ENCODE peak calls at places on chromosomes 6 and 20, in ten cellular contexts. One of them, this sample, is unnamed.

GRCh38 chr20:3162080-3162611 is 2.5 kb upstream of the FASTKD5 start:
- DNase-seq in CD8-positive, alpha-beta T cell: no peak
- DNase-seq in pancreas: peak; percentile 79
- DNase-seq in CD4-positive, alpha-beta T cell: no peak
- DNase-seq in body of pancreas: peak; percentile 71
- DNase-seq in cardiac muscle cell: no peak
- DNase-seq in psoas muscle: no peak
- DNase-seq in HCT116: no peak
- DNase-seq in dorsolateral prefrontal cortex: no peak
- DNase-seq in H9: no peak
- DNase-seq in this sample: no peak

GRCh38 chr6:84645000-84645399 is 119.4 kb downstream of the TBX18 start:
- DNase-seq in cardiac muscle cell: no peak
- DNase-seq in body of pancreas: no peak
- DNase-seq in dorsolateral prefrontal cortex: no peak
- DNase-seq in CD4-positive, alpha-beta T cell: no peak
- DNase-seq in HCT116: no peak
- DNase-seq in pancreas: no peak
- DNase-seq in psoas muscle: no peak
- DNase-seq in CD8-positive, alpha-beta T cell: no peak
- DNase-seq in H9: no peak
- DNase-seq in this sample: no peak

GRCh38 chr6:150203871-150204545 is 61.2 kb downstream of the PPP1R14C start:
- DNase-seq in HCT116: no peak
- DNase-seq in H9: no peak
- DNase-seq in psoas muscle: peak; percentile 60
- DNase-seq in dorsolateral prefrontal cortex: no peak
- DNase-seq in cardiac muscle cell: no peak
- DNase-seq in CD4-positive, alpha-beta T cell: no peak
- DNase-seq in body of pancreas: no peak
- DNase-seq in pancreas: no peak
- DNase-seq in CD8-positive, alpha-beta T cell: no peak
- DNase-seq in this sample: no peak

GRCh38 chr20:17938889-17939619 is 29.5 kb downstream of the SNX5 start:
- DNase-seq in HCT116: peak; percentile 22
- DNase-seq in CD8-positive, alpha-beta T cell: peak; percentile 75
- DNase-seq in body of pancreas: peak; percentile 79
- DNase-seq in pancreas: peak; percentile 77
- DNase-seq in H9: peak; percentile 86
- DNase-seq in CD4-positive, alpha-beta T cell: peak; percentile 37
- DNase-seq in psoas muscle: peak; percentile 80
- DNase-seq in cardiac muscle cell: peak; percentile 92
- DNase-seq in dorsolateral prefrontal cortex: peak; percentile 59
- DNase-seq in this sample: peak; percentile 79

GRCh38 chr6:137033828-137034227 is 10.9 kb downstream of the IL20RA start:
- DNase-seq in body of pancreas: no peak
- DNase-seq in HCT116: no peak
- DNase-seq in dorsolateral prefrontal cortex: no peak
- DNase-seq in CD8-positive, alpha-beta T cell: peak; percentile 61
- DNase-seq in pancreas: no peak
- DNase-seq in cardiac muscle cell: no peak
- DNase-seq in psoas muscle: no peak
- DNase-seq in H9: no peak
- DNase-seq in CD4-positive, alpha-beta T cell: peak; percentile 41
- DNase-seq in this sample: no peak

GRCh38 chr6:35084041-35084491 is 57.1 kb downstream of the TCP11 start:
- DNase-seq in dorsolateral prefrontal cortex: peak; percentile 48
- DNase-seq in CD8-positive, alpha-beta T cell: no peak
- DNase-seq in HCT116: no peak
- DNase-seq in body of pancreas: no peak
- DNase-seq in pancreas: peak; percentile 39
- DNase-seq in cardiac muscle cell: no peak
- DNase-seq in H9: no peak
- DNase-seq in psoas muscle: no peak
- DNase-seq in CD4-positive, alpha-beta T cell: no peak
- DNase-seq in this sample: no peak

GRCh38 chr6:16494781-16495180 is 256.4 kb downstream of the GMPR start:
- DNase-seq in psoas muscle: no peak
- DNase-seq in pancreas: no peak
- DNase-seq in H9: no peak
- DNase-seq in CD4-positive, alpha-beta T cell: no peak
- DNase-seq in CD8-positive, alpha-beta T cell: no peak
- DNase-seq in body of pancreas: peak; percentile 19
- DNase-seq in cardiac muscle cell: no peak
- DNase-seq in dorsolateral prefrontal cortex: no peak
- DNase-seq in HCT116: no peak
- DNase-seq in this sample: no peak

GRCh38 chr6:105179244-105180065 is at the start of gene POPDC3:
- DNase-seq in body of pancreas: peak; percentile 23
- DNase-seq in H9: peak; percentile 70
- DNase-seq in cardiac muscle cell: peak; percentile 77
- DNase-seq in CD4-positive, alpha-beta T cell: no peak
- DNase-seq in pancreas: peak; percentile 67
- DNase-seq in psoas muscle: peak; percentile 77
- DNase-seq in CD8-positive, alpha-beta T cell: no peak
- DNase-seq in HCT116: no peak
- DNase-seq in dorsolateral prefrontal cortex: peak; percentile 22
- DNase-seq in this sample: no peak

GRCh38 chr20:40868568-40869223 is 159.9 kb upstream of the TOP1 start:
- DNase-seq in dorsolateral prefrontal cortex: no peak
- DNase-seq in CD8-positive, alpha-beta T cell: no peak
- DNase-seq in body of pancreas: peak; percentile 24
- DNase-seq in H9: no peak
- DNase-seq in psoas muscle: no peak
- DNase-seq in pancreas: no peak
- DNase-seq in cardiac muscle cell: no peak
- DNase-seq in HCT116: no peak
- DNase-seq in CD4-positive, alpha-beta T cell: no peak
- DNase-seq in this sample: peak; percentile 29

GRCh38 chr20:46545077-46545826 is 5.2 kb downstream of the OCSTAMP start:
- DNase-seq in psoas muscle: no peak
- DNase-seq in HCT116: no peak
- DNase-seq in dorsolateral prefrontal cortex: no peak
- DNase-seq in H9: no peak
- DNase-seq in CD8-positive, alpha-beta T cell: no peak
- DNase-seq in CD4-positive, alpha-beta T cell: no peak
- DNase-seq in body of pancreas: no peak
- DNase-seq in cardiac muscle cell: no peak
- DNase-seq in pancreas: no peak
- DNase-seq in this sample: no peak

GRCh38 chr6:134416501-134417154 is 98.7 kb upstream of the SGK1 start:
- DNase-seq in dorsolateral prefrontal cortex: no peak
- DNase-seq in CD8-positive, alpha-beta T cell: no peak
- DNase-seq in CD4-positive, alpha-beta T cell: no peak
- DNase-seq in HCT116: no peak
- DNase-seq in pancreas: no peak
- DNase-seq in psoas muscle: no peak
- DNase-seq in H9: no peak
- DNase-seq in body of pancreas: no peak
- DNase-seq in cardiac muscle cell: no peak
- DNase-seq in this sample: no peak

GRCh38 chr6:20712011-20712410 is 177.8 kb downstream of the CDKAL1 start:
- DNase-seq in H9: no peak
- DNase-seq in body of pancreas: no peak
- DNase-seq in pancreas: no peak
- DNase-seq in cardiac muscle cell: no peak
- DNase-seq in dorsolateral prefrontal cortex: no peak
- DNase-seq in HCT116: no peak
- DNase-seq in CD4-positive, alpha-beta T cell: no peak
- DNase-seq in psoas muscle: no peak
- DNase-seq in CD8-positive, alpha-beta T cell: no peak
- DNase-seq in this sample: no peak

GRCh38 chr20:1287306-1287705 is 21.2 kb downstream of the SNPH start:
- DNase-seq in pancreas: no peak
- DNase-seq in H9: no peak
- DNase-seq in CD8-positive, alpha-beta T cell: no peak
- DNase-seq in cardiac muscle cell: no peak
- DNase-seq in CD4-positive, alpha-beta T cell: no peak
- DNase-seq in dorsolateral prefrontal cortex: no peak
- DNase-seq in HCT116: no peak
- DNase-seq in psoas muscle: no peak
- DNase-seq in body of pancreas: no peak
- DNase-seq in this sample: no peak

GRCh38 chr6:138410972-138411667 is 7.1 kb downstream of the HEBP2 start:
- DNase-seq in CD8-positive, alpha-beta T cell: no peak
- DNase-seq in body of pancreas: no peak
- DNase-seq in psoas muscle: no peak
- DNase-seq in H9: no peak
- DNase-seq in CD4-positive, alpha-beta T cell: no peak
- DNase-seq in pancreas: no peak
- DNase-seq in dorsolateral prefrontal cortex: no peak
- DNase-seq in HCT116: peak; percentile 16
- DNase-seq in cardiac muscle cell: no peak
- DNase-seq in this sample: no peak

GRCh38 chr20:14526891-14527290 is 189.5 kb upstream of the FLRT3 start:
- DNase-seq in H9: no peak
- DNase-seq in body of pancreas: no peak
- DNase-seq in dorsolateral prefrontal cortex: no peak
- DNase-seq in CD4-positive, alpha-beta T cell: no peak
- DNase-seq in cardiac muscle cell: no peak
- DNase-seq in HCT116: no peak
- DNase-seq in pancreas: peak; percentile 25
- DNase-seq in CD8-positive, alpha-beta T cell: no peak
- DNase-seq in psoas muscle: no peak
- DNase-seq in this sample: no peak

GRCh38 chr20:49627329-49627761 is 59.4 kb upstream of the PTGIS start:
- DNase-seq in pancreas: no peak
- DNase-seq in cardiac muscle cell: no peak
- DNase-seq in psoas muscle: no peak
- DNase-seq in HCT116: no peak
- DNase-seq in body of pancreas: no peak
- DNase-seq in dorsolateral prefrontal cortex: no peak
- DNase-seq in CD4-positive, alpha-beta T cell: no peak
- DNase-seq in CD8-positive, alpha-beta T cell: no peak
- DNase-seq in H9: no peak
- DNase-seq in this sample: no peak
- H3K27ac ChIP-seq in pancreas: no peak overlapping the region
- H3K27ac ChIP-seq in cardiac muscle cell: no peak overlapping the region
- H3K27ac ChIP-seq in psoas muscle: no peak overlapping the region
- H3K27ac ChIP-seq in HCT116: no peak overlapping the region
- H3K27ac ChIP-seq in body of pancreas: no peak overlapping the region
- H3K27ac ChIP-seq in dorsolateral prefrontal cortex: no peak overlapping the region
- H3K27ac ChIP-seq in CD4-positive, alpha-beta T cell: no peak overlapping the region
- H3K27ac ChIP-seq in CD8-positive, alpha-beta T cell: no peak overlapping the region
- H3K27ac ChIP-seq in H9: no peak overlapping the region
- H3K27ac ChIP-seq in this sample: no peak overlapping the region

DNA sequence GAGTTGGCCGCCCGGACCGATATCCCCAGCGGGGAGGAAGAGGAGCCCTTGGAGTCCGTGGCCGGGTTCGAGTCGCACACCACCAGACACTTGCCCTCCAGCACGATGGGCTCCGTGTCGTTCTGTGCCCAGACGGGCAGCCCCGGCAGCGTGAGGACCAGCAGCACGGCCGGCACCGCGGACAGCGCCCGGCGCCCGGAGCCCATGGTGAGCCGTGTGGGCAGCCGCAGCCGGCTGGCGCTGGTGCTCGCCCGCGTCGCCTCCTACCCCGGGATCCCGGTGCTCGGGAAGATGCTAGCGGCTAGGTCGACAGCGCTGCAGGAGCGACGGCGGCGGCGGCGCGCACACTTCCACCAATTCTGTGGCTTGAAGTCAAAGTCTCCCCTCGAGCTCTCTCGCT is 1.4 kb downstream of the CBLN4 start:
- DNase-seq in body of pancreas: peak; percentile 40
- DNase-seq in H9: peak; percentile 63
- DNase-seq in CD4-positive, alpha-beta T cell: no peak
- DNase-seq in pancreas: peak; percentile 79
- DNase-seq in psoas muscle: no peak
- DNase-seq in cardiac muscle cell: no peak
- DNase-seq in dorsolateral prefrontal cortex: peak; percentile 19
- DNase-seq in HCT116: no peak
- DNase-seq in CD8-positive, alpha-beta T cell: no peak
- DNase-seq in this sample: no peak
- H3K27me3 ChIP-seq in body of pancreas: peaks cover 26% of the 10 kb centered on the region
- H3K27me3 ChIP-seq in H9: peaks cover 30% of the 10 kb centered on the region
- H3K27me3 ChIP-seq in CD4-positive, alpha-beta T cell: peaks cover 33% of the 10 kb centered on the region
- H3K27me3 ChIP-seq in pancreas: no peaks in the 10 kb centered on the region
- H3K27me3 ChIP-seq in psoas muscle: peaks cover 32% of the 10 kb centered on the region
- H3K27me3 ChIP-seq in cardiac muscle cell: peaks cover 21% of the 10 kb centered on the region
- H3K27me3 ChIP-seq in dorsolateral prefrontal cortex: peaks cover 38% of the 10 kb centered on the region
- H3K27me3 ChIP-seq in HCT116: no peaks in the 10 kb centered on the region
- H3K27me3 ChIP-seq in CD8-positive, alpha-beta T cell: no peaks in the 10 kb centered on the region
- H3K27me3 ChIP-seq in this sample: peaks cover 10% of the 10 kb centered on the region

GRCh38 chr6:131945971-131946370 is 5.2 kb downstream of the CCN2 start:
- DNase-seq in HCT116: no peak
- DNase-seq in pancreas: no peak
- DNase-seq in body of pancreas: no peak
- DNase-seq in dorsolateral prefrontal cortex: no peak
- DNase-seq in psoas muscle: no peak
- DNase-seq in CD8-positive, alpha-beta T cell: no peak
- DNase-seq in cardiac muscle cell: no peak
- DNase-seq in H9: no peak
- DNase-seq in CD4-positive, alpha-beta T cell: no peak
- DNase-seq in this sample: no peak
- TF ChIP-seq CTCF in HCT116: no peak
- TF ChIP-seq CTCF in pancreas: no peak
- TF ChIP-seq CTCF in body of pancreas: no peak
- TF ChIP-seq CTCF in dorsolateral prefrontal cortex: no peak
- TF ChIP-seq CTCF in psoas muscle: no peak
- TF ChIP-seq CTCF in CD8-positive, alpha-beta T cell: no peak
- TF ChIP-seq CTCF in cardiac muscle cell: no peak
- TF ChIP-seq CTCF in H9: no peak
- TF ChIP-seq CTCF in CD4-positive, alpha-beta T cell: no peak
- TF ChIP-seq CTCF in this sample: no peak

GRCh38 chr6:43919774-43920173 is 149.8 kb downstream of the VEGFA start:
- DNase-seq in CD4-positive, alpha-beta T cell: no peak
- DNase-seq in H9: no peak
- DNase-seq in cardiac muscle cell: no peak
- DNase-seq in body of pancreas: no peak
- DNase-seq in CD8-positive, alpha-beta T cell: no peak
- DNase-seq in HCT116: no peak
- DNase-seq in dorsolateral prefrontal cortex: no peak
- DNase-seq in pancreas: no peak
- DNase-seq in psoas muscle: no peak
- DNase-seq in this sample: no peak

GRCh38 chr6:43922423-43923375 is 152.7 kb downstream of the VEGFA start:
- DNase-seq in CD4-positive, alpha-beta T cell: no peak
- DNase-seq in pancreas: no peak
- DNase-seq in dorsolateral prefrontal cortex: no peak
- DNase-seq in psoas muscle: no peak
- DNase-seq in HCT116: no peak
- DNase-seq in body of pancreas: no peak
- DNase-seq in CD8-positive, alpha-beta T cell: no peak
- DNase-seq in cardiac muscle cell: no peak
- DNase-seq in H9: no peak
- DNase-seq in this sample: no peak

GRCh38 chr6:43923376-43924221 is 153.6 kb downstream of the VEGFA start:
- DNase-seq in H9: no peak
- DNase-seq in cardiac muscle cell: no peak
- DNase-seq in dorsolateral prefrontal cortex: no peak
- DNase-seq in HCT116: peak; percentile 7
- DNase-seq in pancreas: no peak
- DNase-seq in psoas muscle: no peak
- DNase-seq in CD4-positive, alpha-beta T cell: no peak
- DNase-seq in body of pancreas: no peak
- DNase-seq in CD8-positive, alpha-beta T cell: no peak
- DNase-seq in this sample: no peak

GRCh38 chr6:43921548-43922422 is 151.8 kb downstream of the VEGFA start:
- DNase-seq in CD4-positive, alpha-beta T cell: no peak
- DNase-seq in body of pancreas: no peak
- DNase-seq in H9: no peak
- DNase-seq in HCT116: no peak
- DNase-seq in cardiac muscle cell: no peak
- DNase-seq in pancreas: no peak
- DNase-seq in CD8-positive, alpha-beta T cell: no peak
- DNase-seq in dorsolateral prefrontal cortex: no peak
- DNase-seq in psoas muscle: no peak
- DNase-seq in this sample: no peak

GRCh38 chr6:43921039-43921438 is 151.0 kb downstream of the VEGFA start:
- DNase-seq in pancreas: no peak
- DNase-seq in CD4-positive, alpha-beta T cell: no peak
- DNase-seq in psoas muscle: no peak
- DNase-seq in HCT116: no peak
- DNase-seq in H9: no peak
- DNase-seq in body of pancreas: no peak
- DNase-seq in cardiac muscle cell: no peak
- DNase-seq in dorsolateral prefrontal cortex: no peak
- DNase-seq in CD8-positive, alpha-beta T cell: no peak
- DNase-seq in this sample: no peak
- H3K27ac ChIP-seq in pancreas: no peak overlapping the region
- H3K27ac ChIP-seq in CD4-positive, alpha-beta T cell: no peak overlapping the region
- H3K27ac ChIP-seq in psoas muscle: no peak overlapping the region
- H3K27ac ChIP-seq in HCT116: no peak overlapping the region
- H3K27ac ChIP-seq in H9: no peak overlapping the region
- H3K27ac ChIP-seq in body of pancreas: no peak overlapping the region
- H3K27ac ChIP-seq in cardiac muscle cell: no peak overlapping the region
- H3K27ac ChIP-seq in dorsolateral prefrontal cortex: no peak overlapping the region
- H3K27ac ChIP-seq in CD8-positive, alpha-beta T cell: no peak overlapping the region
- H3K27ac ChIP-seq in this sample: no peak overlapping the region

This sample was measured in ascending aorta.